ENCODE peak calls at places on chromosomes 6 and 20, in nine cellular contexts. One of them, this sample, is unnamed.

GRCh38 chr6:11778648-11779307 is at the start of gene ADTRP:
- DNase-seq in heart left ventricle: peak
- DNase-seq in epithelial cell of esophagus: peak
- DNase-seq in breast epithelium: no peak
- DNase-seq in AG10803: no peak
- DNase-seq in GM23338: no peak
- DNase-seq in heart right ventricle: peak
- DNase-seq in CD4-positive, alpha-beta memory T cell: no peak
- DNase-seq in astrocyte: no peak
- DNase-seq in this sample: no peak

GRCh38 chr6:32073066-32073465 is 34.9 kb downstream of the CYP21A2 start:
- DNase-seq in heart left ventricle: no peak
- DNase-seq in epithelial cell of esophagus: no peak
- DNase-seq in breast epithelium: no peak
- DNase-seq in AG10803: no peak
- DNase-seq in GM23338: no peak
- DNase-seq in heart right ventricle: no peak
- DNase-seq in CD4-positive, alpha-beta memory T cell: no peak
- DNase-seq in astrocyte: no peak
- DNase-seq in this sample: no peak

GRCh38 chr6:126444874-126445273 is 105.0 kb downstream of the CENPW start:
- DNase-seq in heart left ventricle: no peak
- DNase-seq in epithelial cell of esophagus: no peak
- DNase-seq in breast epithelium: no peak
- DNase-seq in AG10803: peak
- DNase-seq in GM23338: no peak
- DNase-seq in heart right ventricle: no peak
- DNase-seq in CD4-positive, alpha-beta memory T cell: no peak
- DNase-seq in astrocyte: peak
- DNase-seq in this sample: no peak

GRCh38 chr20:7849675-7850074 is 90.6 kb downstream of the HAO1 start:
- DNase-seq in heart left ventricle: no peak
- DNase-seq in epithelial cell of esophagus: no peak
- DNase-seq in breast epithelium: no peak
- DNase-seq in AG10803: no peak
- DNase-seq in GM23338: no peak
- DNase-seq in heart right ventricle: no peak
- DNase-seq in CD4-positive, alpha-beta memory T cell: no peak
- DNase-seq in astrocyte: no peak
- DNase-seq in this sample: no peak

GRCh38 chr6:2738373-2738979 is 12.2 kb downstream of the MYLK4 start:
- DNase-seq in heart left ventricle: no peak
- DNase-seq in epithelial cell of esophagus: peak
- DNase-seq in breast epithelium: no peak
- DNase-seq in AG10803: peak
- DNase-seq in GM23338: peak
- DNase-seq in heart right ventricle: peak
- DNase-seq in CD4-positive, alpha-beta memory T cell: peak
- DNase-seq in astrocyte: peak
- DNase-seq in this sample: no peak

GRCh38 chr6:20708367-20709124 is 174.3 kb downstream of the CDKAL1 start:
- DNase-seq in heart left ventricle: no peak
- DNase-seq in epithelial cell of esophagus: peak
- DNase-seq in breast epithelium: no peak
- DNase-seq in AG10803: peak
- DNase-seq in GM23338: no peak
- DNase-seq in heart right ventricle: no peak
- DNase-seq in CD4-positive, alpha-beta memory T cell: peak
- DNase-seq in astrocyte: peak
- DNase-seq in this sample: no peak

GRCh38 chr6:104788400-104788799 is 71.3 kb downstream of the HACE1 start:
- DNase-seq in heart left ventricle: no peak
- DNase-seq in epithelial cell of esophagus: no peak
- DNase-seq in breast epithelium: no peak
- DNase-seq in AG10803: peak
- DNase-seq in GM23338: no peak
- DNase-seq in heart right ventricle: no peak
- DNase-seq in CD4-positive, alpha-beta memory T cell: peak
- DNase-seq in astrocyte: no peak
- DNase-seq in this sample: no peak

GRCh38 chr20:38450412-38450975 is 15.4 kb upstream of the SNHG17 start:
- DNase-seq in heart left ventricle: no peak
- DNase-seq in epithelial cell of esophagus: peak
- DNase-seq in breast epithelium: no peak
- DNase-seq in AG10803: no peak
- DNase-seq in GM23338: no peak
- DNase-seq in heart right ventricle: no peak
- DNase-seq in CD4-positive, alpha-beta memory T cell: no peak
- DNase-seq in astrocyte: peak
- DNase-seq in this sample: no peak

GRCh38 chr6:15502451-15503345 is 160.1 kb downstream of the DTNBP1 start:
- DNase-seq in heart left ventricle: no peak
- DNase-seq in epithelial cell of esophagus: no peak
- DNase-seq in breast epithelium: no peak
- DNase-seq in AG10803: no peak
- DNase-seq in GM23338: no peak
- DNase-seq in heart right ventricle: no peak
- DNase-seq in CD4-positive, alpha-beta memory T cell: no peak
- DNase-seq in astrocyte: no peak
- DNase-seq in this sample: no peak

GRCh38 chr20:40741507-40742106 is 52.6 kb upstream of the MAFB start:
- DNase-seq in heart left ventricle: peak
- DNase-seq in epithelial cell of esophagus: peak
- DNase-seq in breast epithelium: no peak
- DNase-seq in AG10803: peak
- DNase-seq in GM23338: peak
- DNase-seq in heart right ventricle: peak
- DNase-seq in CD4-positive, alpha-beta memory T cell: peak
- DNase-seq in astrocyte: peak
- DNase-seq in this sample: no peak

GRCh38 chr6:137019476-137020272 is 25.1 kb downstream of the IL20RA start:
- DNase-seq in heart left ventricle: no peak
- DNase-seq in epithelial cell of esophagus: no peak
- DNase-seq in breast epithelium: no peak
- DNase-seq in AG10803: no peak
- DNase-seq in GM23338: no peak
- DNase-seq in heart right ventricle: no peak
- DNase-seq in CD4-positive, alpha-beta memory T cell: no peak
- DNase-seq in astrocyte: no peak
- DNase-seq in this sample: no peak

GRCh38 chr20:19431308-19431685 is 218.9 kb downstream of the SLC24A3 start:
- DNase-seq in heart left ventricle: no peak
- DNase-seq in epithelial cell of esophagus: no peak
- DNase-seq in breast epithelium: no peak
- DNase-seq in AG10803: no peak
- DNase-seq in GM23338: no peak
- DNase-seq in heart right ventricle: no peak
- DNase-seq in CD4-positive, alpha-beta memory T cell: no peak
- DNase-seq in astrocyte: no peak
- DNase-seq in this sample: no peak

GRCh38 chr20:64041781-64042771 is 6.1 kb downstream of the C20orf204 start:
- DNase-seq in heart left ventricle: no peak
- DNase-seq in epithelial cell of esophagus: no peak
- DNase-seq in breast epithelium: no peak
- DNase-seq in AG10803: no peak
- DNase-seq in GM23338: peak
- DNase-seq in heart right ventricle: no peak
- DNase-seq in CD4-positive, alpha-beta memory T cell: no peak
- DNase-seq in astrocyte: no peak
- DNase-seq in this sample: no peak

GRCh38 chr20:18197382-18198070 is 59.9 kb downstream of the KAT14 start:
- DNase-seq in heart left ventricle: no peak
- DNase-seq in epithelial cell of esophagus: peak
- DNase-seq in breast epithelium: peak
- DNase-seq in AG10803: no peak
- DNase-seq in GM23338: no peak
- DNase-seq in heart right ventricle: no peak
- DNase-seq in CD4-positive, alpha-beta memory T cell: no peak
- DNase-seq in astrocyte: no peak
- DNase-seq in this sample: no peak

GRCh38 chr6:163543311-163543710 is 128.8 kb downstream of the QKI start:
- DNase-seq in heart left ventricle: no peak
- DNase-seq in epithelial cell of esophagus: no peak
- DNase-seq in breast epithelium: no peak
- DNase-seq in AG10803: no peak
- DNase-seq in GM23338: peak
- DNase-seq in heart right ventricle: no peak
- DNase-seq in CD4-positive, alpha-beta memory T cell: no peak
- DNase-seq in astrocyte: no peak
- DNase-seq in this sample: no peak

GRCh38 chr20:59866338-59866737 is 67.1 kb downstream of the SYCP2 start:
- DNase-seq in heart left ventricle: no peak
- DNase-seq in epithelial cell of esophagus: no peak
- DNase-seq in breast epithelium: no peak
- DNase-seq in AG10803: peak
- DNase-seq in GM23338: no peak
- DNase-seq in heart right ventricle: no peak
- DNase-seq in CD4-positive, alpha-beta memory T cell: no peak
- DNase-seq in astrocyte: no peak
- DNase-seq in this sample: no peak

GRCh38 chr6:12767016-12767415 is 50.4 kb downstream of the PHACTR1 start:
- DNase-seq in heart left ventricle: no peak
- DNase-seq in epithelial cell of esophagus: no peak
- DNase-seq in breast epithelium: no peak
- DNase-seq in AG10803: no peak
- DNase-seq in GM23338: no peak
- DNase-seq in heart right ventricle: no peak
- DNase-seq in CD4-positive, alpha-beta memory T cell: no peak
- DNase-seq in astrocyte: no peak
- DNase-seq in this sample: no peak

GRCh38 chr6:41705996-41706835 is 29.2 kb downstream of the TFEB start:
- DNase-seq in heart left ventricle: peak
- DNase-seq in epithelial cell of esophagus: peak
- DNase-seq in breast epithelium: peak
- DNase-seq in AG10803: peak
- DNase-seq in GM23338: peak
- DNase-seq in heart right ventricle: peak
- DNase-seq in CD4-positive, alpha-beta memory T cell: peak
- DNase-seq in astrocyte: peak
- DNase-seq in this sample: peak
- H3K4me3 ChIP-seq in heart left ventricle: peak
- H3K4me3 ChIP-seq in epithelial cell of esophagus: no peak
- H3K4me3 ChIP-seq in breast epithelium: no peak
- H3K4me3 ChIP-seq in AG10803: no peak
- H3K4me3 ChIP-seq in GM23338: no peak
- H3K4me3 ChIP-seq in heart right ventricle: no peak
- H3K4me3 ChIP-seq in CD4-positive, alpha-beta memory T cell: no peak
- H3K4me3 ChIP-seq in astrocyte: no peak
- H3K4me3 ChIP-seq in this sample: peak

DNA sequence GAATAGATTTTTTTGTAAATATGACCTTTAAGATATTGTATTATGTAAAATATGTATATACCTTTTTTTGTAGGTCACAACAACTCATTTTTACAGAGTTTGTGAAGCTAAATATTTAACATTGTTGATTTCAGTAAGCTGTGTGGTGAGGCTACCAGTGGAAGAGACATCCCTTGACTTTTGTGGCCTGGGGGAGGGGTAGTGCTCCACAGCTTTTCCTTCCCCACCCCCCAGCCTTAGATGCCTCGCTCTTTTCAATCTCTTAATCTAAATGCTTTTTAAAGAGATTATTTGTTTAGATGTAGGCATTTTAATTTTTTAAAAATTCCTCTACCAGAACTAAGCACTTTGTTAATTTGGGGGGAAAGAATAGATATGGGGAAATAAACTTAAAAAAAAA is 130.9 kb downstream of the SULF2 start:
- DNase-seq in heart left ventricle: no peak
- DNase-seq in epithelial cell of esophagus: no peak
- DNase-seq in breast epithelium: no peak
- DNase-seq in AG10803: no peak
- DNase-seq in GM23338: peak
- DNase-seq in heart right ventricle: no peak
- DNase-seq in CD4-positive, alpha-beta memory T cell: no peak
- DNase-seq in astrocyte: no peak
- DNase-seq in this sample: no peak
- H3K4me3 ChIP-seq in heart left ventricle: no peak
- H3K4me3 ChIP-seq in epithelial cell of esophagus: no peak
- H3K4me3 ChIP-seq in breast epithelium: no peak
- H3K4me3 ChIP-seq in AG10803: no peak
- H3K4me3 ChIP-seq in GM23338: peak
- H3K4me3 ChIP-seq in heart right ventricle: no peak
- H3K4me3 ChIP-seq in CD4-positive, alpha-beta memory T cell: no peak
- H3K4me3 ChIP-seq in astrocyte: no peak
- H3K4me3 ChIP-seq in this sample: no peak

DNA sequence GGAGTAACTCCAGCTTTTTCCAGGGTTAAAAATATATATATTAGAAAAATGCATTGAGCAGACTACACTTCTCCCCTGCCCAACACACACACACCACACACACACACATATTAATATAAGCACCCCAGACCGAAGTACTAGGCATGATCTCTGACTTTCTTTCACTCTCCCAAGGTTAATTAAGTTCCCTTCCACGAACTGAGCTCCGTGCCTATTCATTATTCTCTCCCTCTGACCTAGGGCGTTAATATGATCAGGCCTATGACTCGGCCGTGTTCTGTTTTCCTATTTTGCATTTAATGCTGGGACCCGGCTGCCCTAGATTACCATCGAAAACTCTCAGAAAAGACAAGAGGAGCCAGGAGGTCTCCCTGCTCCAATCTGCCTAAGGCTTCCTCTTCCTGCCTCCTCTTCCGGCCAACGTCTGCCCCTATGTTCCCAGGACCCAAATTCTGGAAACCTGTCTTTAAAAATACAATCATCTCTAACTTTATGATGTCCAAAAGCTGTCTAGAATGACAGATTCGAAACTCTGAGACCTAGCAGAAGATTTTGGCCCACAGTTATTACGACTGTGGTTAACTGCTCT is 6.1 kb upstream of the POU3F2 start:
- DNase-seq in heart left ventricle: no peak
- DNase-seq in epithelial cell of esophagus: no peak
- DNase-seq in breast epithelium: no peak
- DNase-seq in AG10803: no peak
- DNase-seq in GM23338: peak
- DNase-seq in heart right ventricle: no peak
- DNase-seq in CD4-positive, alpha-beta memory T cell: no peak
- DNase-seq in astrocyte: no peak
- DNase-seq in this sample: no peak
- H3K4me3 ChIP-seq in heart left ventricle: no peak
- H3K4me3 ChIP-seq in epithelial cell of esophagus: no peak
- H3K4me3 ChIP-seq in breast epithelium: no peak
- H3K4me3 ChIP-seq in AG10803: no peak
- H3K4me3 ChIP-seq in GM23338: peak
- H3K4me3 ChIP-seq in heart right ventricle: no peak
- H3K4me3 ChIP-seq in CD4-positive, alpha-beta memory T cell: no peak
- H3K4me3 ChIP-seq in astrocyte: no peak
- H3K4me3 ChIP-seq in this sample: no peak

DNA sequence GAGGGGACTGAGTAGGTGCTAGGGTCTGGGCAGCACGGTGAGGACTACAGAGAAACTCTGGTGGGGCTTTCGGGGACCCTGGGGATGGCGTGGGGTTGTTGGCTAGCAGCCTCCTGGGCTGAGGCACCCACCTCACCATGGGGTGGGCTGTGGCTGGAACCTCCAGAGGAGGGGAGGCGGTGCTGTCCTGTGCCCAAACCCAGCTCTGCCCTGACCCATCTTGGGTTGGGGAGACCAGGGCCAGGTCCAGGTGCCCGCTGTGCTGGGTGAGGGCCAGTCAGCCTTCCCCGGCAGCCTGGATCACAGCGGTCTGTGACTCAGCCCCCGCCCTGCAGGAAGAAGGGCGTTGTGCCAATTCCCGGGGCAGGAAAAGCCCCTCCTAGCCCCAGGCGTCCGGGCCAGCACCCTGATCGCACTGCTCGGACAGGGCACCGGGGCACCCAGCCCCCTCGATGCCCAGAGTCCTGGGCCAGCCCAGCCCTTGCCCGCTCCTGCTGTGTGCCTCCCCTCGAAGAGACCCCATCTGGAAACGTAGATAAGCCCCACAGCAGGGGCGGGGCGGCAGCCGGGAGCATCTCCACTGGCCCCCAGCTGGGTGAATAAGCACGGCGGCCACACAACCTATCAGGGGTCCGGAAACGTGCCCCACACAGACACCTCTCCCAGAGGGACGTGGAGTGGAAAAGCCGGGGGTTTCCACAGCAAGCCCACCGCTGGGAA is 10.0 kb downstream of the LAMA5 start:
- DNase-seq in heart left ventricle: peak
- DNase-seq in epithelial cell of esophagus: peak
- DNase-seq in breast epithelium: no peak
- DNase-seq in AG10803: no peak
- DNase-seq in GM23338: no peak
- DNase-seq in heart right ventricle: peak
- DNase-seq in CD4-positive, alpha-beta memory T cell: no peak
- DNase-seq in astrocyte: peak
- DNase-seq in this sample: no peak
- H3K4me3 ChIP-seq in heart left ventricle: peak
- H3K4me3 ChIP-seq in epithelial cell of esophagus: no peak
- H3K4me3 ChIP-seq in breast epithelium: peak
- H3K4me3 ChIP-seq in AG10803: no peak
- H3K4me3 ChIP-seq in GM23338: no peak
- H3K4me3 ChIP-seq in heart right ventricle: peak
- H3K4me3 ChIP-seq in CD4-positive, alpha-beta memory T cell: no peak
- H3K4me3 ChIP-seq in astrocyte: peak
- H3K4me3 ChIP-seq in this sample: peak

This sample was measured in coronary artery.